ENCODE peak calls at places on chromosomes 6 and 20, in six cellular contexts. One of them, this sample, is unnamed. For H3K27me3 and H3K36me3, the result is how much of the 10 kb centered on the place peaks cover.

GRCh38 chr6:139939189-139939979 is 564.9 kb upstream of the CITED2 start:
- DNase-seq in fibroblast of lung: no peak
- DNase-seq in CD8-positive, alpha-beta T cell: no peak
- DNase-seq in psoas muscle: no peak
- DNase-seq in K562: no peak
- DNase-seq in heart left ventricle: no peak
- DNase-seq in this sample: no peak

GRCh38 chr6:152070556-152070955 is 263.1 kb downstream of the ESR1 start:
- DNase-seq in psoas muscle: no peak
- DNase-seq in K562: no peak
- DNase-seq in CD8-positive, alpha-beta T cell: no peak
- DNase-seq in heart left ventricle: no peak
- DNase-seq in fibroblast of lung: no peak
- DNase-seq in this sample: no peak

GRCh38 chr6:134822920-134823430 is 126.9 kb downstream of the ALDH8A1 start:
- DNase-seq in CD8-positive, alpha-beta T cell: no peak
- DNase-seq in K562: peak
- DNase-seq in fibroblast of lung: peak
- DNase-seq in heart left ventricle: no peak
- DNase-seq in psoas muscle: no peak
- DNase-seq in this sample: peak

GRCh38 chr6:112831022-112831421 is 483.9 kb downstream of the RFPL4B start:
- DNase-seq in K562: no peak
- DNase-seq in fibroblast of lung: no peak
- DNase-seq in heart left ventricle: no peak
- DNase-seq in CD8-positive, alpha-beta T cell: no peak
- DNase-seq in psoas muscle: no peak
- DNase-seq in this sample: no peak

GRCh38 chr6:95142101-95142500 is 435.2 kb upstream of the MANEA start:
- DNase-seq in CD8-positive, alpha-beta T cell: no peak
- DNase-seq in K562: no peak
- DNase-seq in fibroblast of lung: no peak
- DNase-seq in heart left ventricle: no peak
- DNase-seq in psoas muscle: no peak
- DNase-seq in this sample: no peak

GRCh38 chr6:11207199-11207968 is 25.1 kb downstream of the NEDD9 start:
- DNase-seq in K562: no peak
- DNase-seq in psoas muscle: no peak
- DNase-seq in CD8-positive, alpha-beta T cell: no peak
- DNase-seq in fibroblast of lung: peak
- DNase-seq in heart left ventricle: no peak
- DNase-seq in this sample: no peak

GRCh38 chr6:134657751-134658522 is 292.0 kb downstream of the ALDH8A1 start:
- DNase-seq in psoas muscle: no peak
- DNase-seq in fibroblast of lung: no peak
- DNase-seq in CD8-positive, alpha-beta T cell: no peak
- DNase-seq in heart left ventricle: no peak
- DNase-seq in K562: no peak
- DNase-seq in this sample: no peak

GRCh38 chr6:336159-337114 is 44.1 kb downstream of the DUSP22 start:
- DNase-seq in K562: no peak
- DNase-seq in psoas muscle: no peak
- DNase-seq in CD8-positive, alpha-beta T cell: no peak
- DNase-seq in heart left ventricle: no peak
- DNase-seq in fibroblast of lung: no peak
- DNase-seq in this sample: no peak

GRCh38 chr6:5989141-5989723 is 17.5 kb downstream of the NRN1 start:
- DNase-seq in psoas muscle: peak
- DNase-seq in fibroblast of lung: no peak
- DNase-seq in CD8-positive, alpha-beta T cell: no peak
- DNase-seq in K562: no peak
- DNase-seq in heart left ventricle: no peak
- DNase-seq in this sample: no peak

GRCh38 chr20:51624157-51624731 is 81.7 kb upstream of the NFATC2 start:
- DNase-seq in heart left ventricle: peak
- DNase-seq in fibroblast of lung: peak
- DNase-seq in psoas muscle: peak
- DNase-seq in CD8-positive, alpha-beta T cell: peak
- DNase-seq in K562: peak
- DNase-seq in this sample: peak

GRCh38 chr6:5695260-5696245 is 311.2 kb downstream of the NRN1 start:
- DNase-seq in heart left ventricle: no peak
- DNase-seq in CD8-positive, alpha-beta T cell: no peak
- DNase-seq in K562: no peak
- DNase-seq in fibroblast of lung: peak
- DNase-seq in psoas muscle: peak
- DNase-seq in this sample: no peak

GRCh38 chr6:113649276-113649675 is 207.9 kb upstream of the MARCKS start:
- DNase-seq in heart left ventricle: no peak
- DNase-seq in fibroblast of lung: no peak
- DNase-seq in psoas muscle: no peak
- DNase-seq in CD8-positive, alpha-beta T cell: no peak
- DNase-seq in K562: no peak
- DNase-seq in this sample: no peak

GRCh38 chr6:170095273-170095976 is 195.5 kb downstream of the DLL1 start:
- DNase-seq in psoas muscle: no peak
- DNase-seq in fibroblast of lung: no peak
- DNase-seq in CD8-positive, alpha-beta T cell: no peak
- DNase-seq in K562: no peak
- DNase-seq in heart left ventricle: peak
- DNase-seq in this sample: no peak

GRCh38 chr6:23218751-23219150 is 649.4 kb downstream of the HDGFL1 start:
- DNase-seq in fibroblast of lung: no peak
- DNase-seq in heart left ventricle: no peak
- DNase-seq in psoas muscle: no peak
- DNase-seq in CD8-positive, alpha-beta T cell: no peak
- DNase-seq in K562: no peak
- DNase-seq in this sample: peak

GRCh38 chr20:41169184-41169690 is 31.9 kb downstream of the PLCG1 start:
- DNase-seq in psoas muscle: no peak
- DNase-seq in CD8-positive, alpha-beta T cell: no peak
- DNase-seq in K562: no peak
- DNase-seq in heart left ventricle: peak
- DNase-seq in fibroblast of lung: no peak
- DNase-seq in this sample: peak

GRCh38 chr20:32839227-32839981 is 19.3 kb upstream of the EFCAB8 start:
- DNase-seq in psoas muscle: no peak
- DNase-seq in K562: no peak
- DNase-seq in fibroblast of lung: no peak
- DNase-seq in heart left ventricle: no peak
- DNase-seq in CD8-positive, alpha-beta T cell: no peak
- DNase-seq in this sample: no peak

GRCh38 chr20:10924628-10925266 is 250.9 kb upstream of the JAG1 start:
- DNase-seq in heart left ventricle: no peak
- DNase-seq in fibroblast of lung: peak
- DNase-seq in CD8-positive, alpha-beta T cell: no peak
- DNase-seq in psoas muscle: no peak
- DNase-seq in K562: no peak
- DNase-seq in this sample: no peak

GRCh38 chr6:2763345-2763841 is 1.8 kb upstream of the WRNIP1 start:
- DNase-seq in fibroblast of lung: no peak
- DNase-seq in heart left ventricle: peak
- DNase-seq in K562: no peak
- DNase-seq in psoas muscle: peak
- DNase-seq in CD8-positive, alpha-beta T cell: no peak
- DNase-seq in this sample: no peak

GRCh38 chr6:7705483-7705882 is 20.4 kb upstream of the BMP6 start:
- DNase-seq in K562: no peak
- DNase-seq in CD8-positive, alpha-beta T cell: no peak
- DNase-seq in fibroblast of lung: no peak
- DNase-seq in psoas muscle: no peak
- DNase-seq in heart left ventricle: no peak
- DNase-seq in this sample: no peak

GRCh38 chr6:45445364-45445748 is 67.6 kb upstream of the SUPT3H start:
- DNase-seq in psoas muscle: no peak
- DNase-seq in K562: no peak
- DNase-seq in fibroblast of lung: no peak
- DNase-seq in heart left ventricle: no peak
- DNase-seq in CD8-positive, alpha-beta T cell: no peak
- DNase-seq in this sample: no peak

GRCh38 chr20:56986931-56987720 is 279.3 kb downstream of the BMP7 start:
- DNase-seq in fibroblast of lung: no peak
- DNase-seq in K562: no peak
- DNase-seq in CD8-positive, alpha-beta T cell: no peak
- DNase-seq in heart left ventricle: no peak
- DNase-seq in psoas muscle: no peak
- DNase-seq in this sample: no peak

GRCh38 chr20:39164642-39165041 is 202.5 kb downstream of the DHX35 start:
- DNase-seq in psoas muscle: no peak
- DNase-seq in fibroblast of lung: no peak
- DNase-seq in CD8-positive, alpha-beta T cell: no peak
- DNase-seq in K562: no peak
- DNase-seq in heart left ventricle: no peak
- DNase-seq in this sample: no peak

GRCh38 chr6:152298055-152298647 is 339.0 kb downstream of the SYNE1 start:
- DNase-seq in K562: no peak
- DNase-seq in CD8-positive, alpha-beta T cell: no peak
- DNase-seq in heart left ventricle: no peak
- DNase-seq in psoas muscle: no peak
- DNase-seq in fibroblast of lung: no peak
- DNase-seq in this sample: no peak

GRCh38 chr20:10557685-10558084 is 116.1 kb downstream of the JAG1 start:
- DNase-seq in CD8-positive, alpha-beta T cell: no peak
- DNase-seq in K562: no peak
- DNase-seq in fibroblast of lung: no peak
- DNase-seq in heart left ventricle: no peak
- DNase-seq in psoas muscle: no peak
- DNase-seq in this sample: no peak

GRCh38 chr20:62741191-62741676 is 32.6 kb downstream of the NTSR1 start:
- DNase-seq in psoas muscle: no peak
- DNase-seq in fibroblast of lung: no peak
- DNase-seq in K562: no peak
- DNase-seq in CD8-positive, alpha-beta T cell: peak
- DNase-seq in heart left ventricle: peak
- DNase-seq in this sample: no peak

GRCh38 chr20:47487175-47487917 is 14.3 kb upstream of the NCOA3 start:
- DNase-seq in K562: peak
- DNase-seq in CD8-positive, alpha-beta T cell: peak
- DNase-seq in fibroblast of lung: no peak
- DNase-seq in psoas muscle: no peak
- DNase-seq in heart left ventricle: no peak
- DNase-seq in this sample: no peak

GRCh38 chr20:61599061-61599930 is 347.2 kb downstream of the CDH4 start:
- DNase-seq in fibroblast of lung: no peak
- DNase-seq in K562: peak
- DNase-seq in heart left ventricle: peak
- DNase-seq in CD8-positive, alpha-beta T cell: no peak
- DNase-seq in psoas muscle: no peak
- DNase-seq in this sample: no peak
- H3K27me3 ChIP-seq in fibroblast of lung: under half
- H3K27me3 ChIP-seq in K562: under half
- H3K27me3 ChIP-seq in heart left ventricle: under half
- H3K27me3 ChIP-seq in CD8-positive, alpha-beta T cell: under half
- H3K27me3 ChIP-seq in psoas muscle: under half
- H3K27me3 ChIP-seq in this sample: under half

GRCh38 chr20:33852971-33853813 is 42.0 kb downstream of the CHMP4B start:
- DNase-seq in psoas muscle: no peak
- DNase-seq in K562: no peak
- DNase-seq in CD8-positive, alpha-beta T cell: peak
- DNase-seq in fibroblast of lung: no peak
- DNase-seq in heart left ventricle: no peak
- DNase-seq in this sample: no peak
- H3K36me3 ChIP-seq in psoas muscle: half or more
- H3K36me3 ChIP-seq in K562: under half
- H3K36me3 ChIP-seq in CD8-positive, alpha-beta T cell: under half
- H3K36me3 ChIP-seq in fibroblast of lung: under half
- H3K36me3 ChIP-seq in heart left ventricle: half or more
- H3K36me3 ChIP-seq in this sample: under half

DNA sequence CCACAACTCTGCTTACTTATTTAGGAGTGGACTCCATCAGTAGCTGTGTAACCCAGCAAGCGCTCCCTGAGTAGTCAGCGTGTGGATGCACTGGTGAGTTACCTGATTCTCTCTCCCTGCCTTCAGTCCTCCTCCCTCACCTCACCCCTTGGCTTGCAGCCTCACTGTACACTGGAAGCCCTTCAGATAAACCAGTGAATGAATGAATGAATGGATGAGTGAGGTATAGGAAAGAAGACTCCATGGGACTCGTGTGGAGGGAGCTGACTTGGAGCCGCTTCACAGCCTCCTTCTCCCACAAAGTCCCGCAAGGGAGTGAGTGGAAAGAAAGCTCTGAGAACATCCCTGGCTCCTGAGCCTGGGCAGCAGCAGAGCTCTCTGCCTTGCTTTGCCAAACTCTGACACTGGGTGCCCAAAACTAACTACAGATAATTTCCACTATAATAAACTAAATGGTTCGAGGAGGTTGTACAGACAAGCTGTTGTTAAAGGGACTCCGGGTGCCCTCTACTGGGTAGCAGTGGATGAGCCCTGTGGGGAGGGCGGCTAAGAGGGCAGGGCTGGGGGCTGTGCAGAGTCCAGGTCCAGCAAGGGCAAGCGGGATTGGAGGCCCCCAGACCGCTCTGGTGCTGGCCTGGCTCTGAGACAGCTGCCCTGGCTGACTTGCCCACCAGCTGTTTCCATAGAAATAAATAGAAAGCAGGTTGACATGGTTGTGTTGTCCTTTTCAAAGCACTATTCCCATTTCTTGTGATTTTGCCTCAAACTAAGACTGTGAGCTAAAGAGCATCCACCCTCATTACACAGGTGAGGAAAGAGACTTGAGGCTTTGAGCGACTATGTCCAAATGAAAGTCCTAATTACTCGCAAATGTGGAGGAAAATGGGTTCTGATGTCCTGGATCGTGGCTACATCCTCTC is 167.7 kb upstream of the CST7 start:
- DNase-seq in K562: peak
- DNase-seq in heart left ventricle: no peak
- DNase-seq in fibroblast of lung: peak
- DNase-seq in CD8-positive, alpha-beta T cell: no peak
- DNase-seq in psoas muscle: no peak
- DNase-seq in this sample: peak
- TF ChIP-seq CTCF in K562: peak
- TF ChIP-seq CTCF in heart left ventricle: peak
- TF ChIP-seq CTCF in fibroblast of lung: peak
- TF ChIP-seq CTCF in CD8-positive, alpha-beta T cell: no peak
- TF ChIP-seq CTCF in psoas muscle: peak
- TF ChIP-seq CTCF in this sample: peak

GRCh38 chr6:162361168-162361567 is 366.4 kb downstream of the PRKN start:
- DNase-seq in fibroblast of lung: no peak
- DNase-seq in CD8-positive, alpha-beta T cell: no peak
- DNase-seq in psoas muscle: no peak
- DNase-seq in K562: no peak
- DNase-seq in heart left ventricle: no peak
- DNase-seq in this sample: no peak
- H3K27me3 ChIP-seq in fibroblast of lung: under half
- H3K27me3 ChIP-seq in CD8-positive, alpha-beta T cell: under half
- H3K27me3 ChIP-seq in psoas muscle: under half
- H3K27me3 ChIP-seq in K562: under half
- H3K27me3 ChIP-seq in heart left ventricle: under half
- H3K27me3 ChIP-seq in this sample: under half